ENCODE peak calls at places on chromosome 5, in five cellular contexts. P, J, V, B and C are unnamed samples.

GRCh38 chr5:33409435-33410146 is 31.2 kb upstream of the TARS1 start:
- DNase-seq in P (no peak), J (no peak), V (no peak), B (no peak), C (no peak)

GRCh38 chr5:151912360-151912759 is 12.3 kb downstream of the GLRA1 start:
- DNase-seq in B (no peak), V (no peak), P (no peak), J (no peak), C (no peak)

GRCh38 chr5:78766412-78766762 is 117.8 kb upstream of the LHFPL2 start:
- DNase-seq in B (no peak), J (no peak), V (no peak), P (no peak), C (no peak)

GRCh38 chr5:158813275-158813674 is 286.4 kb downstream of the EBF1 start:
- DNase-seq in B (no peak), P (no peak), J (no peak), V (no peak), C (no peak)

GRCh38 chr5:154945695-154946301 is 4.9 kb downstream of the MRPL22 start:
- DNase-seq in P (no peak), B (no peak), V (no peak), J (no peak), C (no peak)

GRCh38 chr5:141611289-141611688 is 7.5 kb downstream of the DIAPH1 start:
- DNase-seq in B (no peak), V (no peak), J (no peak), P (no peak), C (no peak)

GRCh38 chr5:13478831-13479465 is 465.5 kb downstream of the DNAH5 start:
- DNase-seq in V (no peak), P (no peak), J (no peak), B (peak), C (peak)

GRCh38 chr5:19258686-19259085 is 729.3 kb downstream of the CDH18 start:
- DNase-seq in P (no peak), J (no peak), B (no peak), V (no peak), C (no peak)

GRCh38 chr5:74311961-74312360 is 328.6 kb downstream of the ENC1 start:
- DNase-seq in B (no peak), V (no peak), J (no peak), P (no peak), C (no peak)

GRCh38 chr5:125424374-125424773 is 677.9 kb upstream of the ZNF608 start:
- DNase-seq in V (no peak), P (no peak), J (no peak), B (no peak), C (no peak)

GRCh38 chr5:9555961-9556360 is 10.1 kb upstream of the SEMA5A start:
- DNase-seq in P (no peak), V (no peak), J (no peak), B (no peak), C (no peak)

GRCh38 chr5:16889972-16890519 is 46.0 kb downstream of the MYO10 start:
- DNase-seq in V (no peak), P (no peak), B (no peak), J (no peak), C (no peak)

GRCh38 chr5:123512631-123513461 is 869 bp downstream of the CSNK1G3 start:
- DNase-seq in B (peak), P (peak), V (no peak), J (peak), C (peak)

GRCh38 chr5:131357739-131358561 is 94.1 kb downstream of the CDC42SE2 start:
- DNase-seq in V (no peak), P (peak), J (no peak), B (peak), C (peak)

GRCh38 chr5:178551059-178551458 is 39.1 kb downstream of the COL23A1 start:
- DNase-seq in V (no peak), B (no peak), P (no peak), J (no peak), C (no peak)

GRCh38 chr5:151952233-151952632 is 27.6 kb upstream of the GLRA1 start:
- DNase-seq in V (no peak), J (no peak), P (no peak), B (no peak), C (no peak)

GRCh38 chr5:45532826-45533624 is 163.2 kb downstream of the HCN1 start:
- DNase-seq in B (no peak), J (no peak), P (no peak), V (no peak), C (no peak)

GRCh38 chr5:74149395-74149794 is 491.1 kb downstream of the ENC1 start:
- DNase-seq in B (no peak), P (no peak), J (no peak), V (no peak), C (no peak)

GRCh38 chr5:161414037-161414436 is 132.5 kb downstream of the GABRB2 start:
- DNase-seq in P (no peak), B (no peak), J (no peak), V (no peak), C (no peak)

GRCh38 chr5:96008487-96008886 is 46.8 kb upstream of the ELL2 start:
- DNase-seq in B (no peak), J (no peak), V (no peak), P (no peak), C (no peak)

GRCh38 chr5:127685662-127686061 is 17.5 kb upstream of the CCDC192 start:
- DNase-seq in J (no peak), B (no peak), P (no peak), V (no peak), C (no peak)

GRCh38 chr5:1881273-1881586 is 1.5 kb downstream of the IRX4 start:
- DNase-seq in P (no peak), B (no peak), V (no peak), J (no peak), C (no peak)

GRCh38 chr5:82748688-82749091 is 328.5 kb downstream of the TMEM167A start:
- DNase-seq in B (no peak), V (no peak), J (no peak), P (no peak), C (no peak)

GRCh38 chr5:586751-587285 is 25.3 kb upstream of the CEP72 start:
- DNase-seq in J (no peak), P (no peak), V (no peak), B (no peak), C (no peak)

GRCh38 chr5:153352685-153353219 is 137.7 kb upstream of the GRIA1 start:
- DNase-seq in B (peak), V (no peak), J (no peak), P (peak), C (peak)

GRCh38 chr5:149280802-149281201 is 9.1 kb downstream of the AFAP1L1 start:
- DNase-seq in V (no peak), P (no peak), J (no peak), B (no peak), C (no peak)

GRCh38 chr5:107792940-107793339 is 122.2 kb upstream of the EFNA5 start:
- DNase-seq in V (no peak), B (no peak), P (no peak), J (no peak), C (no peak)

GRCh38 chr5:53480474-53481353 is at the start of gene FST:
- DNase-seq in V (no peak), B (no peak), J (no peak), P (peak), C (no peak)

GRCh38 chr5:179378441-179379271 is 33.4 kb upstream of the ADAMTS2 start:
- DNase-seq in J (no peak), P (no peak), V (no peak), B (no peak), C (peak)

GRCh38 chr5:2750758-2751464 is 566 bp downstream of the IRX2 start:
- DNase-seq in J (no peak), B (no peak), V (no peak), P (no peak), C (peak)